ENCODE peak calls at places on chromosome 21, in six cellular contexts. U is ELR; V is activated CD4-positive, alpha-beta T cell treated with anti-CD3 and anti-CD28 coated beads, Interleukin-2, amount 50 U/mL, for 1 hour; X is breast epithelium; M is germinal center; O is AG04450. I is an unnamed sample.

GRCh38 chr21:43362928-43363314 is 64.0 kb downstream of the SIK1 start:
- DNase-seq in U (no peak), V (no peak), X (no peak), M (no peak), O (no peak), I (no peak)

GRCh38 chr21:34603002-34603709 is 11.8 kb downstream of the RCAN1 start:
- DNase-seq in U (peak), V (peak), X (peak), M (peak), O (peak), I (peak)

GRCh38 chr21:44461438-44462089 is 6.3 kb downstream of the LRRC3 start:
- DNase-seq in U (no peak), V (no peak), X (no peak), M (no peak), O (no peak), I (no peak)

GRCh38 chr21:41282412-41282811 is 34.2 kb upstream of the FAM3B start:
- DNase-seq in U (no peak), V (no peak), X (no peak), M (no peak), O (no peak), I (no peak)

GRCh38 chr21:24840287-24840686 is 767.0 kb downstream of the MRPL39 start:
- DNase-seq in U (no peak), V (no peak), X (no peak), M (no peak), O (no peak), I (no peak)

GRCh38 chr21:17911628-17912027 is 92.5 kb upstream of the C21orf91 start:
- DNase-seq in U (peak), V (no peak), X (no peak), M (no peak), O (no peak), I (no peak)

GRCh38 chr21:23968722-23969647 is 1638.3 kb downstream of the MRPL39 start:
- DNase-seq in U (peak), V (peak), X (no peak), M (peak), O (peak), I (peak)

GRCh38 chr21:37829447-37829846 is 86.8 kb downstream of the KCNJ6 start:
- DNase-seq in U (peak), V (no peak), X (no peak), M (no peak), O (no peak), I (no peak)

GRCh38 chr21:42313501-42313969 is 1.7 kb downstream of the TFF3 start:
- DNase-seq in U (no peak), V (no peak), X (no peak), M (no peak), O (no peak), I (no peak)

GRCh38 chr21:32018381-32018780 is 145.6 kb downstream of the HUNK start:
- DNase-seq in U (no peak), V (no peak), X (no peak), M (no peak), O (no peak), I (no peak)

GRCh38 chr21:42692688-42693087 is 39.3 kb downstream of the PDE9A start:
- DNase-seq in U (no peak), V (no peak), X (no peak), M (no peak), O (no peak), I (no peak)

GRCh38 chr21:43287111-43287973 is 118.5 kb downstream of the CRYAA start:
- DNase-seq in U (no peak), V (no peak), X (no peak), M (no peak), O (no peak), I (no peak)

GRCh38 chr21:15682182-15682895 is 47.4 kb upstream of the USP25 start:
- DNase-seq in U (peak), V (no peak), X (no peak), M (no peak), O (no peak), I (no peak)

GRCh38 chr21:33033961-33034413 is 8.3 kb downstream of the OLIG2 start:
- DNase-seq in U (no peak), V (no peak), X (no peak), M (no peak), O (no peak), I (no peak)

GRCh38 chr21:18832950-18833349 is 429.4 kb upstream of the TMPRSS15 start:
- DNase-seq in U (peak), V (no peak), X (no peak), M (no peak), O (no peak), I (peak)

GRCh38 chr21:36422279-36423098 is 37.3 kb downstream of the CHAF1B start:
- DNase-seq in U (peak), V (peak), X (no peak), M (peak), O (peak), I (peak)

I was measured in COLO829.